ENCODE peak calls at places on chromosomes 4 and X, in five cellular contexts. R is H9, S is IMR-90, A is H1, Y is neuronal stem cell. E is an unnamed sample.
A peak's percentile ranks its signal among the peaks of the same experiment; 100 is the strongest.

GRCh38 chr4:628346-628745 is 3.0 kb downstream of the PDE6B start:
- DNase-seq in S (no peak), A (no peak), Y (no peak), R (peak; percentile 19), E (no peak)

GRCh38 chr4:184126800-184127199 is 90.9 kb downstream of the ENPP6 start:
- DNase-seq in S (no peak), R (no peak), Y (no peak), A (no peak), E (no peak)

GRCh38 chr4:138401330-138401729 is 159.2 kb upstream of the SLC7A11 start:
- DNase-seq in A (no peak), S (no peak), Y (no peak), R (no peak), E (no peak)

GRCh38 chr4:64713256-64713840 is 304.1 kb upstream of the TECRL start:
- DNase-seq in S (peak; percentile 4), A (no peak), Y (no peak), R (no peak), E (peak; percentile 67)

GRCh38 chr4:183908284-183908683 is 3.2 kb downstream of the STOX2 start:
- DNase-seq in Y (no peak), R (no peak), S (no peak), A (no peak), E (no peak)

GRCh38 chr4:87843936-87844335 is 11.2 kb downstream of the MEPE start:
- DNase-seq in Y (no peak), A (no peak), R (no peak), S (peak; percentile 52), E (no peak)

GRCh38 chrX:13742397-13743176 is 8.0 kb downstream of the OFD1 start:
- DNase-seq in A (no peak), S (no peak), R (no peak), Y (no peak), E (peak; percentile 76)

GRCh38 chrX:14872355-14872754 is 514 bp downstream of the FANCB start:
- DNase-seq in Y (no peak), A (no peak), S (no peak), R (no peak), E (peak; percentile 1)

GRCh38 chrX:134745636-134746378 is 87.5 kb upstream of the PLAC1 start:
- DNase-seq in Y (no peak), A (no peak), R (no peak), S (no peak), E (no peak)

GRCh38 chrX:47514553-47515235 is 31.7 kb upstream of the ZNF41 start:
- DNase-seq in A (no peak), R (no peak), S (peak; percentile 46), Y (no peak), E (no peak)

GRCh38 chrX:154649864-154650510 is 3.4 kb downstream of the CTAG2 start:
- DNase-seq in A (no peak), R (no peak), S (no peak), Y (no peak), E (no peak)

GRCh38 chrX:139932077-139932900 is 564 bp downstream of the ATP11C start:
- DNase-seq in R (no peak), S (peak; percentile 26), Y (no peak), A (no peak), E (no peak)

GRCh38 chr4:146329042-146329716 is 114.8 kb downstream of the REELD1 start:
- DNase-seq in Y (no peak), A (no peak), S (peak; percentile 90), R (no peak), E (peak; percentile 2)

GRCh38 chrX:11421816-11422528 is 128.8 kb downstream of the AMELX start:
- DNase-seq in S (no peak), R (no peak), A (no peak), Y (no peak), E (no peak)

GRCh38 chr4:109560687-109561452 is 824 bp downstream of the MCUB start:
- DNase-seq in A (no peak), R (peak; percentile 53), S (peak; percentile 81), Y (peak; percentile 30), E (peak; percentile 66)

GRCh38 chr4:169557061-169557636 is 55.2 kb downstream of the NEK1 start:
- DNase-seq in A (no peak), S (peak; percentile 38), Y (no peak), R (no peak), E (no peak)

GRCh38 chr4:97942137-97942536 is 201.1 kb downstream of the STPG2 start:
- DNase-seq in A (no peak), Y (no peak), R (no peak), S (no peak), E (no peak)

GRCh38 chr4:145130788-145131398 is 32.8 kb downstream of the ABCE1 start:
- DNase-seq in R (no peak), A (no peak), Y (no peak), S (peak; percentile 83), E (no peak)

GRCh38 chr4:160299177-160299576 is 1196.3 kb downstream of the RAPGEF2 start:
- DNase-seq in A (no peak), R (no peak), S (no peak), Y (no peak), E (no peak)

GRCh38 chr4:165288639-165289428 is 38.6 kb upstream of the MSMO1 start:
- DNase-seq in S (peak; percentile 75), Y (no peak), R (no peak), A (no peak), E (no peak)

GRCh38 chrX:3145716-3146115 is 104.4 kb downstream of the ARSF start:
- DNase-seq in R (no peak), A (no peak), Y (no peak), S (peak; percentile 23), E (peak; percentile 12)

GRCh38 chr4:8118035-8118434 is 40.6 kb downstream of the ABLIM2 start:
- DNase-seq in S (no peak), A (no peak), Y (no peak), R (no peak), E (no peak)

GRCh38 chr4:24471623-24472510 is 112.5 kb downstream of the DHX15 start:
- DNase-seq in A (no peak), Y (peak; percentile 39), S (no peak), R (peak; percentile 58), E (peak; percentile 59)

GRCh38 chr4:38034986-38035882 is 75.0 kb downstream of the PTTG2 start:
- DNase-seq in Y (peak; percentile 40), S (peak; percentile 70), A (no peak), R (no peak), E (peak; percentile 69)

GRCh38 chrX:97539970-97540519 is 656.3 kb downstream of the RPA4 start:
- DNase-seq in S (peak; percentile 2), Y (no peak), A (no peak), R (no peak), E (no peak)

GRCh38 chr4:36277533-36277932 is 3.9 kb upstream of the DTHD1 start:
- DNase-seq in R (no peak), S (no peak), A (no peak), Y (no peak), E (no peak)

GRCh38 chr4:45453258-45453841 is 670.5 kb downstream of the GABRG1 start:
- DNase-seq in R (no peak), A (no peak), S (no peak), Y (peak; percentile 31), E (peak; percentile 76)

GRCh38 chr4:6719611-6720179 is 3.7 kb downstream of the BLOC1S4 start:
- DNase-seq in A (no peak), R (no peak), Y (no peak), S (no peak), E (no peak)

GRCh38 chr4:54066718-54067129 is 2.3 kb upstream of the CHIC2 start:
- DNase-seq in A (no peak), S (no peak), Y (no peak), R (no peak), E (peak; percentile 78)

GRCh38 chr4:183444953-183445543 is 612 bp downstream of the CDKN2AIP start:
- DNase-seq in Y (no peak), R (no peak), A (no peak), S (no peak), E (peak; percentile 53)

GRCh38 chr4:185566425-185566824 is 31.1 kb upstream of the PDLIM3 start:
- DNase-seq in Y (no peak), A (no peak), S (no peak), R (no peak), E (peak; percentile 62)

GRCh38 chrX:100731441-100732281 is at the start of gene SYTL4:
- DNase-seq in A (no peak), S (no peak), Y (no peak), R (peak; percentile 48), E (peak; percentile 33)

GRCh38 chr4:88969271-88969670 is 87.7 kb downstream of the FAM13A start:
- DNase-seq in R (no peak), A (no peak), S (no peak), Y (no peak), E (no peak)

GRCh38 chr4:10529256-10529890 is 72.1 kb upstream of the ZNF518B start:
- DNase-seq in A (no peak), Y (no peak), S (no peak), R (no peak), E (peak; percentile 55)

DNA sequence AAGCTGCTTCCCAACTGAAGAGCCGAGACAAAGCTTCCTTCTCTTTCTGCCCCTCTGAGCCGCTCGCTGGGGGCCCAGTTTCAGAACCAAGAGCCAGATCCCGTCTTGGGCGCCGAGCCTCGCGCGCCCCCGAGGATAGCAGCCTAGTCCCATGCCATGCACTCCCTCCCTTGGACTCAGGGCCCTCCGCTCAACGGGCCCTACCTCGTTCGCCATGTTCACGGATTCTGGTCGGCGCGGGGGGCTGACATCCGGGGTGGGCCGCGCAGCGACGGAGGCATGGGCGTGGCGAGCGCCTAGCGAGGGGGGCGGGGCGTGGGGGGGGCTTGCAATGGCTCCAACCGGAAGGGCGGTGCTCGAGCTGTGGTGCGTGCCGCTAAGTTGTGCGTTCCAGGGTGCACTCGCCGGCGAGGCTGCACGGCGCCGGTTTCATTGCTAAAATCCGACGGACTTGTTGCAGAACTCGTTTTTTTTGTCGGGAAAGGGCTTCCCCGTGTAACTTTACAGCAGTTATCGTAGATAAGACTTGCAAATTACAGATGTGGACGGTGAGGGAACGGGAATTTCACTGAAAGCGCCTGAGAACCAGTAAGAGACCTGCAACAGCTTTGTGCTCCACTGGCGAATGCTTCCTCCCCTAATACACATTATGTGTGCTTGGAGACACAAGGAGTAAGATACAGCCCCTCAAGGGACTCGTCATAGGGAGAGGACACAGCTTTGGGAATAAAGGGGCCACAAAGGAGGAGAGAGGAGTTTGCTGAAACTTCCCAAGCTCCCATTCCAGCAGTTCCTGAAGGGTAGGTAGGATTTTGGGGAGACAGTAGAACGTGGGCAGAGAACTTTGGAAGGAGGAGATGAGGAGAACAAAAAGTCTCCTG is at the start of gene ADH5:
- DNase-seq in A (peak; percentile 44), S (peak; percentile 81), Y (peak; percentile 82), R (peak; percentile 89), E (peak; percentile 90)
- H3K23ac ChIP-seq in A (no peak within 1 kb of the TSS), S (peak within 1 kb of the TSS; percentile 99), Y (peak within 1 kb of the TSS; percentile 97), R (no peak within 1 kb of the TSS), E (peak within 1 kb of the TSS; percentile 35)

GRCh38 chr4:73870260-73870659 is 1.1 kb downstream of the CXCL1 start:
- DNase-seq in R (no peak), Y (no peak), S (no peak), A (no peak), E (peak; percentile 18)
- H3K23ac ChIP-seq in R (no peak overlapping the region), Y (no peak overlapping the region), S (no peak overlapping the region), A (no peak overlapping the region), E (no peak overlapping the region)

DNA sequence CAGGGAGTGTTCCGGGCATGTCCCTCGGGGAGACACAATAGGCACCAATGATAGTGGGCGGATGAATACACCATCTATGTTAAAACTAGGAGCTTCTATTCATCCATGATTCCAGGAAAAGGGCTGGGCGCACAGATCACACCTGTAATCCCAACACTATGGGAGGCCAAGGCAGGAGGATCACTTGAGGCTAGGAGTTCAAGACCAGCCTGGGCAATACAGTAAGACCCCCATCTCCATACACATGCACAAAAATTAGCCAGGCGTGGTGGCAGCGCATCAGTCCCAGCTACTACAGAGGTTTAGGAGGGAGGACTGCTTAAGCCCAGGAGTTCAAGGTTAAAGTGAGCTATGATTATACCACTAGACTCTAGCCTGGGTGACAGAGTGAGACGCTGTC is 2.4 kb downstream of the NELFA start:
- DNase-seq in R (no peak), A (no peak), S (no peak), Y (no peak), E (no peak)
- H3K23ac ChIP-seq in R (no peak overlapping the region), A (no peak overlapping the region), S (no peak overlapping the region), Y (no peak overlapping the region), E (no peak overlapping the region)

GRCh38 chr4:20289782-20290181 is 38.1 kb downstream of the SLIT2 start:
- DNase-seq in S (no peak), R (no peak), A (no peak), Y (no peak), E (no peak)
- H3K23ac ChIP-seq in S (no peak overlapping the region), R (no peak overlapping the region), A (no peak overlapping the region), Y (no peak overlapping the region), E (no peak overlapping the region)

E was measured in mesendoderm.